ENCODE peak calls at places on chromosomes 4 and X, in four cellular contexts. A, L, M and J are unnamed samples.

GRCh38 chr4:180434131-180434895 is 1808.9 kb upstream of the TENM3 start:
- DNase-seq in A (no peak), L (no peak), M (no peak), J (no peak)

GRCh38 chr4:121800961-121801714 is at the start of gene EXOSC9:
- DNase-seq in A (peak), L (peak), M (peak), J (peak)

GRCh38 chr4:165493359-165493758 is 114.6 kb downstream of the CPE start:
- DNase-seq in A (peak), L (no peak), M (peak), J (peak)

GRCh38 chrX:151680805-151681204 is 14.5 kb upstream of the PRRG3 start:
- DNase-seq in A (peak), L (no peak), M (no peak), J (peak)

GRCh38 chrX:10010686-10011085 is 43.5 kb downstream of the CLDN34 start:
- DNase-seq in A (no peak), L (no peak), M (no peak), J (no peak)

GRCh38 chrX:79400618-79401017 is 33.5 kb upstream of the ITM2A start:
- DNase-seq in A (no peak), L (no peak), M (no peak), J (no peak)

GRCh38 chrX:74526786-74527185 is 87.6 kb downstream of the RLIM start:
- DNase-seq in A (no peak), L (no peak), M (no peak), J (no peak)

GRCh38 chr4:128915544-128915943 is 106.0 kb downstream of the JADE1 start:
- DNase-seq in A (no peak), L (no peak), M (no peak), J (no peak)

GRCh38 chr4:3520276-3520675 is 11.9 kb downstream of the LRPAP1 start:
- DNase-seq in A (no peak), L (no peak), M (peak), J (no peak)

GRCh38 chrX:28576117-28576516 is 11.1 kb upstream of the IL1RAPL1 start:
- DNase-seq in A (no peak), L (no peak), M (no peak), J (no peak)

GRCh38 chrX:19446397-19446796 is 68.9 kb downstream of the MAP3K15 start:
- DNase-seq in A (no peak), L (no peak), M (no peak), J (no peak)

GRCh38 chrX:153565996-153566580 is 32.9 kb downstream of the CCNQ start:
- DNase-seq in A (peak), L (no peak), M (no peak), J (no peak)

GRCh38 chr4:104722467-104722866 is 227.8 kb upstream of the CXXC4 start:
- DNase-seq in A (no peak), L (no peak), M (no peak), J (no peak)

GRCh38 chr4:83582289-83582756 is 46.4 kb downstream of the GPAT3 start:
- DNase-seq in A (no peak), L (no peak), M (no peak), J (no peak)

GRCh38 chrX:129534816-129535578 is 5.1 kb upstream of the OCRL start:
- DNase-seq in A (no peak), L (no peak), M (no peak), J (no peak)

GRCh38 chrX:129545408-129545807 is 5.3 kb downstream of the OCRL start:
- DNase-seq in A (no peak), L (no peak), M (no peak), J (no peak)

GRCh38 chrX:129540068-129540653 is at the start of gene OCRL:
- DNase-seq in A (peak), L (peak), M (peak), J (peak)

GRCh38 chrX:129544780-129545179 is 4.7 kb downstream of the OCRL start:
- DNase-seq in A (no peak), L (no peak), M (no peak), J (no peak)

GRCh38 chrX:129540725-129541184 is 696 bp downstream of the OCRL start:
- DNase-seq in A (peak), L (no peak), M (no peak), J (no peak)
- TF ChIP-seq POLR2AphosphoS5 in A (no peak), L (no peak), M (no peak), J (no peak)

GRCh38 chrX:11472381-11472780 is 179.2 kb downstream of the AMELX start:
- DNase-seq in A (no peak), L (no peak), M (no peak), J (no peak)

GRCh38 chrX:11474021-11474420 is 180.8 kb downstream of the AMELX start:
- DNase-seq in A (no peak), L (no peak), M (no peak), J (no peak)

GRCh38 chrX:11474576-11474975 is 181.4 kb downstream of the AMELX start:
- DNase-seq in A (no peak), L (no peak), M (no peak), J (no peak)

GRCh38 chrX:11472879-11473278 is 179.7 kb downstream of the AMELX start:
- DNase-seq in A (no peak), L (no peak), M (no peak), J (no peak)

DNA sequence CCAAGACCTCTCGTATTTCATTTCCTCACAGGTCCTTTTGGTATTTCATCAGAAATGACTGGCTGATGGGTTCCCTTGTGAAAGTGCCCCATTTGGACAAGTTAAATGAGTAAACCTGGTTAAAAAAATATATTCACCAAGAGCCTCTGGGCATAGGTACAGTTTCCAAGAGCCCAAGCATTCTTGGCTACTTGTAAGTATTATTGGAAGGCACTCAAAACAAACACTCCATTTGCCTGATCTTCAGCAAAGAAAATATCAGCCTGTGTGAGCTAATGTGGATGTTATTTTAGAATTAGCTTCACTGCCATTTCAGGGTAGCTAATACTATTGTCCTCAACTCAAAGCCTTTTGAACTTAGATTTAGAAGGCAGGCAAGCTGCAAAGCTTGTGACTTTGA is 177.0 kb downstream of the AMELX start:
- DNase-seq in A (no peak), L (no peak), M (no peak), J (no peak)
- TF ChIP-seq POLR2AphosphoS5 in A (no peak), L (no peak), M (no peak), J (no peak)

GRCh38 chr4:108126806-108127205 is 41.9 kb downstream of the LEF1 start:
- DNase-seq in A (no peak), L (no peak), M (no peak), J (no peak)

GRCh38 chr4:108130955-108131354 is 37.8 kb downstream of the LEF1 start:
- DNase-seq in A (no peak), L (no peak), M (no peak), J (no peak)

GRCh38 chr4:108129226-108129625 is 39.5 kb downstream of the LEF1 start:
- DNase-seq in A (no peak), L (no peak), M (no peak), J (no peak)
- TF ChIP-seq POLR2AphosphoS5 in A (no peak), L (no peak), M (no peak), J (no peak)

DNA sequence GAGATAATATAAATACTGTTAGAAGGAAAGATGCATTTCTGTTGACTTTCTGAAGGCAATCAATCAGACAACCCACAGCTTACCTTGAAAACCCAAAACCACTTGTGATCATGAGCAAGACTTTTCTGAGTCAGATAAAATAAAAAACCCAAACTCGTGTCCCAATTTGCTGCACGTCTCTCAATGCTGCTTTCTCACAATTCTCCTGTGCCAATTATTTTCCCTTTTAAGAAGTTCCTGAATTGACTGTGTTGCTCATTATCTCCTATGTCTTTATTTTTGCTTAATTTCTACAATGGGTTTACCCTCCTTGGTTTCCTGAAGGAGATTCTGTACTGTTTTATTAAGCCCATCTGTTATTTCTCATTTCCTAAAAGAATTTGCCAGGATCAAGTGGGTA is 1891.9 kb upstream of the PCDH10 start:
- DNase-seq in A (no peak), L (no peak), M (no peak), J (no peak)
- TF ChIP-seq POLR2AphosphoS5 in A (no peak), L (no peak), M (no peak), J (no peak)

GRCh38 chr4:2247128-2248043 is 5.5 kb upstream of the HAUS3 start:
- DNase-seq in A (peak), L (peak), M (peak), J (peak)

GRCh38 chr4:2244947-2245786 is 3.2 kb upstream of the HAUS3 start:
- DNase-seq in A (no peak), L (no peak), M (no peak), J (no peak)

GRCh38 chr4:2246384-2247127 is 4.6 kb upstream of the HAUS3 start:
- DNase-seq in A (peak), L (peak), M (peak), J (no peak)

GRCh38 chr4:2243682-2244380 is 1.9 kb upstream of the HAUS3 start:
- DNase-seq in A (peak), L (no peak), M (peak), J (no peak)

GRCh38 chr4:2245787-2246275 is 3.9 kb upstream of the HAUS3 start:
- DNase-seq in A (no peak), L (no peak), M (no peak), J (no peak)
- TF ChIP-seq POLR2AphosphoS5 in A (no peak), L (no peak), M (no peak), J (no peak)

GRCh38 chr4:48138511-48138910 is 4.5 kb upstream of the TXK start:
- DNase-seq in A (no peak), L (no peak), M (no peak), J (no peak)

GRCh38 chr4:48137766-48138349 is 3.8 kb upstream of the TXK start:
- DNase-seq in A (no peak), L (no peak), M (no peak), J (no peak)

GRCh38 chr4:48139688-48140087 is 5.6 kb upstream of the TXK start:
- DNase-seq in A (no peak), L (no peak), M (no peak), J (no peak)

GRCh38 chr4:48141048-48141447 is 7.0 kb upstream of the TXK start:
- DNase-seq in A (no peak), L (no peak), M (no peak), J (peak)

GRCh38 chr4:48138936-48139335 is 4.9 kb upstream of the TXK start:
- DNase-seq in A (no peak), L (no peak), M (no peak), J (peak)
- TF ChIP-seq POLR2AphosphoS5 in A (no peak), L (no peak), M (peak), J (peak)

GRCh38 chr4:112817933-112818921 is 181.3 kb downstream of the LARP7 start:
- DNase-seq in A (peak), L (peak), M (peak), J (peak)
- TF ChIP-seq POLR2AphosphoS5 in A (peak), L (no peak), M (no peak), J (peak)